ENCODE peak calls at places on chromosomes 2 and 18, in six cellular contexts. R is GM23338, N is psoas muscle, K is lower lobe of right lung, O is astrocyte, P is ovary. J is an unnamed sample.

GRCh38 chr2:176096986-176097819 is 2.4 kb upstream of the HOXD12 start:
- DNase-seq in R (peak; percentile 96), N (peak; percentile 58), K (peak; percentile 71), O (no peak), P (peak; percentile 34), J (peak; percentile 65)

GRCh38 chr2:225495706-225496105 is 96.2 kb downstream of the NYAP2 start:
- DNase-seq in R (no peak), N (no peak), K (no peak), O (no peak), P (no peak), J (no peak)

GRCh38 chr2:213537579-213537978 is 253.3 kb downstream of the SPAG16 start:
- DNase-seq in R (no peak), N (no peak), K (no peak), O (no peak), P (no peak), J (no peak)

GRCh38 chr18:25561923-25562322 is 210.0 kb upstream of the ZNF521 start:
- DNase-seq in R (peak; percentile 66), N (no peak), K (no peak), O (peak; percentile 1), P (no peak), J (peak; percentile 4)

GRCh38 chr18:13518382-13518781 is 208.0 kb downstream of the FAM210A start:
- DNase-seq in R (no peak), N (no peak), K (no peak), O (no peak), P (no peak), J (no peak)

GRCh38 chr2:102336502-102336945 is 19.1 kb upstream of the IL18R1 start:
- DNase-seq in R (no peak), N (peak; percentile 29), K (no peak), O (no peak), P (no peak), J (no peak)

GRCh38 chr2:109210431-109211200 is 81.6 kb downstream of the SH3RF3 start:
- DNase-seq in R (no peak), N (no peak), K (no peak), O (peak; percentile 35), P (no peak), J (peak; percentile 10)

GRCh38 chr2:140895378-140895777 is 1235.4 kb downstream of the LRP1B start:
- DNase-seq in R (peak; percentile 52), N (no peak), K (no peak), O (no peak), P (no peak), J (no peak)

GRCh38 chr2:113877651-113878594 is 12.0 kb upstream of the ACTR3 start:
- DNase-seq in R (no peak), N (no peak), K (no peak), O (peak; percentile 59), P (no peak), J (peak; percentile 52)

GRCh38 chr2:120661551-120661950 is 74.1 kb upstream of the GLI2 start:
- DNase-seq in R (peak; percentile 91), N (peak; percentile 61), K (no peak), O (peak; percentile 10), P (peak; percentile 70), J (no peak)

GRCh38 chr2:158457826-158458616 is 1.3 kb downstream of the PKP4 start:
- DNase-seq in R (peak; percentile 97), N (no peak), K (peak; percentile 89), O (peak; percentile 45), P (peak; percentile 40), J (peak; percentile 58)

GRCh38 chr2:32484907-32485306 is 128.1 kb downstream of the BIRC6 start:
- DNase-seq in R (no peak), N (no peak), K (no peak), O (peak; percentile 90), P (no peak), J (peak; percentile 96)

GRCh38 chr2:20212871-20213503 is 11.9 kb downstream of the SDC1 start:
- DNase-seq in R (no peak), N (no peak), K (peak; percentile 85), O (no peak), P (peak; percentile 55), J (no peak)

GRCh38 chr2:120225549-120226065 is 2.4 kb upstream of the TMEM185B start:
- DNase-seq in R (no peak), N (no peak), K (no peak), O (no peak), P (no peak), J (no peak)

GRCh38 chr2:145431181-145431951 is 911.4 kb upstream of the ZEB2 start:
- DNase-seq in R (peak; percentile 71), N (no peak), K (no peak), O (no peak), P (no peak), J (no peak)

GRCh38 chr2:217412721-217413120 is 552.9 kb upstream of the TNP1 start:
- DNase-seq in R (no peak), N (no peak), K (no peak), O (peak; percentile 57), P (peak; percentile 39), J (peak; percentile 37)

GRCh38 chr2:85278361-85278760 is 49.4 kb downstream of the TGOLN2 start:
- DNase-seq in R (no peak), N (no peak), K (no peak), O (peak; percentile 87), P (no peak), J (peak; percentile 75)

GRCh38 chr2:218996937-218997336 is 3.7 kb upstream of the CRYBA2 start:
- DNase-seq in R (no peak), N (no peak), K (no peak), O (no peak), P (no peak), J (no peak)

GRCh38 chr2:26692814-26693286 is 328 bp downstream of the KCNK3 start:
- DNase-seq in R (peak; percentile 79), N (no peak), K (no peak), O (peak; percentile 50), P (no peak), J (no peak)

GRCh38 chr2:174974131-174974530 is 31.1 kb downstream of the CHN1 start:
- DNase-seq in R (no peak), N (no peak), K (no peak), O (no peak), P (no peak), J (no peak)

GRCh38 chr2:195657634-195658540 is 861 bp downstream of the SLC39A10 start:
- DNase-seq in R (peak; percentile 76), N (peak; percentile 51), K (peak; percentile 77), O (peak; percentile 88), P (peak; percentile 72), J (peak; percentile 61)

DNA sequence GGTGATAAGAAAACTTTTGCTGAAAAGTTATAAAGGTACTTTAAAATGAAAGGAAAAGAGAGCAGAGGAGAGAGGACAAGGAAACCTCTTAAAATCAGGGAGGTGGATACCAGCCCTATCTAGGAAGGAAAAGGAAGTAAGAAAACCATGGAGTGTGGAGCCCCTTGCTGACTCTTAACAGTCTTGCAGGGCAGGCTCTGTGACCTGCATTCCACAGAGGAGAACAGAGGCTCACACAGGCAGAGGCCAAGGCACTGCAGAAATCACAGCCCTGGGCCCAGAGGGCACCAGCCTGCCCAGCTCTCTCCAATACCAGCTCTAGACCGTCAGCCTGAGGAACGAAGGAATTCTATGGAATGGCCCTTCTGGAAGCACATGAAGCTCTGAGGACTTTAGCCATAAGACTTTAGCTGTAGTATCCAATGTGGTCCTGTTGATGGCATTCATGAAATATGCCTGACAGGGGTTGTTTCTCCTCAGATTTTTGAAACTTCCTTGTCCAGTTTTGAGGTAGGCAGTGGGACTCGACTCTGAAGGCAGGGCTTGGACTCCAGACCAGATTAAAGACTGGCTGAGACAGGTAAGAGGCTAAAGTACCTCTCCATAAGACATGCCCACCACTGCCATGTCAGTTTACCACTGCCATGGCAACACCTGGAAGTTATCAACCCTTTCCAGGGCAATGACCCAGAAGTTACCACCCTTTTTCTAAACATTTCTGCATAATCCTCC is 216.3 kb downstream of the ANAPC1 start:
- DNase-seq in R (peak; percentile 24), N (no peak), K (no peak), O (peak; percentile 55), P (no peak), J (peak; percentile 65)
- TF ChIP-seq CTCF in R (no peak), N (peak; percentile 43), K (peak; percentile 55), O (peak; percentile 42), P (no peak), J (peak; percentile 73)

DNA sequence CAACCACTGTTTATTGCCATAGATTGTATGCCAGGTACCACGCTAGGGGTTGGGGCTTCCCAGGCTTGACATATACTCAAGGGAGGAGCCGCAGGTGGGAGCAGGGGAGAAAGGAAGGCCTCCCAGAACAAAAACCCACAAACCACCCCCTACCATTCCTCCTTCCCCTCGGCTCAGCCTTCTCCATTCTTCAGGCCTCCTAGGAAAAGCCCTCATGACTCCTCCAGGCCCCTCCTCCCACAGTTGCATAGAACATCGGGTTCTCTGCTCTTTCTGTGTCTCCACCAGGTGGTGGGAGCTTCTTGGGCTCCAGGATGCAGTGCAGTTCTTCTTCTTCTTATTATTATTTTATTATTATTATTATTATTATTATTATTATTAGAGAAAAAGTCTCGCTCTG is 80.3 kb downstream of the ZFP36L2 start:
- DNase-seq in R (no peak), N (no peak), K (no peak), O (no peak), P (no peak), J (no peak)
- TF ChIP-seq CTCF in R (no peak), N (no peak), K (peak; percentile 6), O (no peak), P (no peak), J (no peak)

DNA sequence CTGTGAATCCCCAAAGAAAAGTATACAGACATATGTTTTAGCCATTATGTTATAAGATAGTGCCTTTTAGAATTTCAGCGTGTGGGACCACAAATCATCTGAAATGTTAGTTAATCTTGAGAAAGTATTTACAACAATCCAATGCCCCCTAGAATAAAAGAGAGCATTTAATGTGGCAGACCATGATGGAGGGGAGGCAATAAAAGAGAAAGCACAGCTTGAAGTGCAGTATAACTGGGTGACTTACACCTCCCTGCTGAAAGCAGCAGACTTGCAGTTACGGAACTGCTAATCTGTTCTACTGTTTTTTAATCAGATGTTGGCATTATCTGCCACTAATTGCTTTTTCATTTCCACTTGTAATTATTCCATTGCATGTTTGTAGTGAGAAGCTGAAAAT is 130.6 kb upstream of the ITGA4 start:
- DNase-seq in R (no peak), N (no peak), K (no peak), O (no peak), P (no peak), J (no peak)
- TF ChIP-seq CTCF in R (no peak), N (no peak), K (no peak), O (no peak), P (no peak), J (no peak)

DNA sequence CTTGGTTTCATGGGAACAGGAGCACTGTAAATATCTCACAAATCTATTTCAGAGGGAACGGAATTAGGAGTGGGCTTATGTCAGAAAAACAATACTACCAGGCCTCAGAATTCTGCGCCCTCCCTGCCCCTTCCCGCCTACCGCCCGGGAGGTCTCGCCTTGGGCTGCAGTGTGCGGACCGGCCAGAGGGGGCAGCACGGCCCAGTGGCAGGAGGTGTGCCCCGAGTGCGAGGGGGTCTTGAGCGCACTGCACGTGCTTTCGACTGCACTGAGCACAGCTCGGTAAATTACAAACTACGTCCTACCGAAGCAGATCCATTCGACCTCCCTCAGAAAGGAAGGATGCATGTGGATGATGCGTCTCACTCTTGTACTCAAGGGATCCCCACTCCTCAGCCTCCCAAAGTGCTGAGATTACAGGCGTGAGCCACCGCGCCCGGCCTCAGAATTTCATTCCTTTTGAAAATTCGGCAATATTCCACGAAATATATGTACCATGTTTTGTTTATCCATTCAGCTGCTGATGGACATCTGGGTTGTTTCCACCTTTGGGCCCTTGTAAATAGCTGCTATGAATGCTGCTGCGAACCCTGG is 297.0 kb downstream of the BCL2 start:
- DNase-seq in R (peak; percentile 78), N (no peak), K (no peak), O (no peak), P (no peak), J (no peak)
- TF ChIP-seq CTCF in R (peak; percentile 90), N (peak; percentile 11), K (peak; percentile 39), O (no peak), P (no peak), J (peak; percentile 68)

J was measured in HFFc6.